ENCODE peak calls at places on chromosomes 12 and 14, in eight cellular contexts. B, K, N, V, E, L, J and I are unnamed samples. For H3K4me1 and H3K36me3, the result is how much of the 10 kb centered on the place peaks cover.

GRCh38 chr14:23358553-23359166 is 6.0 kb upstream of the SLC22A17 start:
- DNase-seq in B (no peak), K (no peak), N (no peak), L (no peak), E (no peak), J (no peak), V (no peak), I (no peak)

GRCh38 chr14:22852599-22852939 is 16.2 kb downstream of the MMP14 start:
- DNase-seq in E (no peak), K (no peak), N (no peak), J (no peak), V (peak), L (no peak), B (no peak), I (no peak)

GRCh38 chr12:66674495-66675122 is 4.3 kb downstream of the GRIP1 start:
- DNase-seq in B (no peak), K (no peak), E (no peak), J (no peak), V (no peak), N (no peak), L (no peak), I (no peak)

GRCh38 chr12:129870796-129871195 is 33.0 kb downstream of the TMEM132D start:
- DNase-seq in K (no peak), V (no peak), L (no peak), E (no peak), N (no peak), B (no peak), J (no peak), I (no peak)

GRCh38 chr12:24418157-24418556 is 468.7 kb upstream of the SOX5 start:
- DNase-seq in L (no peak), B (no peak), J (no peak), E (no peak), V (no peak), K (no peak), N (no peak), I (no peak)

GRCh38 chr14:103418508-103418818 is 33.2 kb downstream of the MARK3 start:
- DNase-seq in E (no peak), B (no peak), N (no peak), J (no peak), V (no peak), K (no peak), L (no peak), I (no peak)

GRCh38 chr14:40122978-40123648 is 690.9 kb upstream of the FBXO33 start:
- DNase-seq in V (no peak), J (no peak), N (no peak), L (no peak), E (no peak), B (no peak), K (no peak), I (no peak)

GRCh38 chr12:112381421-112381897 is 772 bp downstream of the HECTD4 start:
- DNase-seq in B (no peak), E (peak), J (no peak), N (peak), K (no peak), V (no peak), L (no peak), I (peak)

GRCh38 chr12:57476993-57477709 is 2.5 kb downstream of the ARHGAP9 start:
- DNase-seq in V (no peak), L (no peak), E (no peak), J (no peak), B (no peak), K (no peak), N (no peak), I (no peak)

GRCh38 chr12:57474862-57475261 is 4.8 kb downstream of the ARHGAP9 start:
- DNase-seq in E (no peak), N (no peak), B (no peak), L (no peak), K (no peak), V (no peak), J (no peak), I (peak)

GRCh38 chr12:57475271-57476161 is 4.2 kb downstream of the ARHGAP9 start:
- DNase-seq in J (peak), K (peak), N (no peak), V (no peak), E (no peak), B (no peak), L (peak), I (peak)

GRCh38 chr12:57477710-57478681 is 1.7 kb downstream of the ARHGAP9 start:
- DNase-seq in B (no peak), K (no peak), L (no peak), V (no peak), J (no peak), N (no peak), E (no peak), I (no peak)

DNA sequence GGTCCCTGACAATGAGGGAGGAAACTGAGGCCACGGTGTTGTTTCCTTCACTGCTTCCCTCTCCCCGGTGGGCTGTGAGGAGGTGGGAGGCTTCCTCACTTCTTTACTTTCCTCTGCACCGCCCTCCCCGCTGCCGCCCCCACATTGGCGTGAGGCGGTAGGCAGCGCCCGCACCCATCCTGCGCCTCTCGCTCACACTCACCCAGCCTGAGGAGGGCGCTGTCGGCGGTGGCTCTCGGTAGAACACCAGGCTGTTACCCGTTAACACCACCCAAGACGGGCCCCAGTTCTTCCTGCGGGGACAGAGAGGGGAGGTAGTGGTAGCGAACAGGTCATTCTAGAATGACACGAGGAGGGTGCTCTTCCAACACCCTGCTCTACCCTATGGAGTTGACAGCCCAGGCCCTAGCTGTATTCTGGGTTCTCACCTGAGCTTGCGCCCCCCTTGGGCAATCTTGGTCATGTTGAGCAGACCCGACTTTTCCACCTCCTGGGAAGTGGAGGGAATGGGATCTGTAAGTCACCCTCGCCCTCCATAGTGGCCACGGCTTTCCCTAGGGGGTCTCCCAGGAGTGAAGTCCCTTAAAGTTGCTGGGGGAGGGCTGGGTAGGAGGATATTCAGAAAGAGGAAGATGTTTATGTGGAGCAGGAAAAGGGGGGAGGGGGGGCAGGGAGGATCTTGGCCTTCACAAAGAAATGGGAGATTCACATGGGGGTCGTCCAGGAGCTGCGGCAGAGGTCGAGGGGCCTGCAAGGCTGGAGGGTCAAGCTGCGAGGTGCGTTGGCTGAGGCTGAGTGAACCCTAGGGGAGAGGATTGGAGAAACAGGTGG is 3.3 kb downstream of the ARHGAP9 start:
- DNase-seq in K (no peak), E (no peak), L (peak), N (peak), J (no peak), B (no peak), V (no peak), I (peak)
- H3K4me1 ChIP-seq in K (under half), E (under half), L (under half), N (under half), J (under half), B (under half), V (under half), I (under half)

GRCh38 chr14:78835909-78836308 is 665.7 kb downstream of the NRXN3 start:
- DNase-seq in E (no peak), N (no peak), K (no peak), B (no peak), V (no peak), L (no peak), J (no peak), I (no peak)

GRCh38 chr14:78840898-78841297 is 670.7 kb downstream of the NRXN3 start:
- DNase-seq in L (no peak), B (no peak), E (no peak), J (no peak), K (no peak), N (no peak), V (no peak), I (no peak)

GRCh38 chr14:78835052-78835451 is 664.9 kb downstream of the NRXN3 start:
- DNase-seq in E (no peak), V (no peak), L (no peak), N (no peak), J (no peak), B (no peak), K (peak), I (no peak)

GRCh38 chr14:78836777-78837176 is 666.6 kb downstream of the NRXN3 start:
- DNase-seq in V (peak), L (peak), J (no peak), B (no peak), N (peak), K (peak), E (peak), I (no peak)
- TF ChIP-seq CTCF in V (peak), L (peak), J (peak), B (no peak), N (peak), K (peak), E (peak), I (peak)

GRCh38 chr12:89636054-89636775 is 72.4 kb downstream of the ATP2B1 start:
- DNase-seq in E (no peak), B (no peak), V (no peak), L (no peak), J (no peak), K (no peak), N (no peak), I (no peak)

GRCh38 chr12:89634508-89634907 is 74.1 kb downstream of the ATP2B1 start:
- DNase-seq in K (no peak), L (no peak), B (no peak), J (no peak), V (no peak), E (no peak), N (no peak), I (no peak)

GRCh38 chr12:89632778-89633177 is 75.9 kb downstream of the ATP2B1 start:
- DNase-seq in N (no peak), K (no peak), B (no peak), J (no peak), L (no peak), E (no peak), V (no peak), I (no peak)

DNA sequence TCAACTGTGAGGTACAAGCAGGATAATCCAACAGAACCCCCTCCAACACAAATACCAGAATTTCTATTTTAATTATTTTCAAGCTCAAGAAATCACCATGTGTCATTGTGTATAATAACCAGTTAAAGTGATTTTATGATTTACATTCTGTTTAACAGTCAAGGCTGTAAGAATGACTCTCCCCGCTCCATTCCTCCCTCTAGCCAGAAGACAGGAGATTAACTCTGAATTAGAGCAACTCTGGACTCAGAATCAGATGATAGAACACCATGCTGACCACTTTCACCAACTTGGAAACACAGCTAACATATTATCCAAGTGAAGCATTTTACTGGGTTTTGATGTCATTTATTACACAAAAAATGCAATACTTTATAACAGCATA is 71.9 kb downstream of the ATP2B1 start:
- DNase-seq in B (no peak), J (no peak), K (no peak), L (no peak), V (no peak), N (no peak), E (no peak), I (no peak)
- H3K36me3 ChIP-seq in B (under half), J (under half), K (under half), L (under half), V (under half), N (under half), E (under half), I (under half)

DNA sequence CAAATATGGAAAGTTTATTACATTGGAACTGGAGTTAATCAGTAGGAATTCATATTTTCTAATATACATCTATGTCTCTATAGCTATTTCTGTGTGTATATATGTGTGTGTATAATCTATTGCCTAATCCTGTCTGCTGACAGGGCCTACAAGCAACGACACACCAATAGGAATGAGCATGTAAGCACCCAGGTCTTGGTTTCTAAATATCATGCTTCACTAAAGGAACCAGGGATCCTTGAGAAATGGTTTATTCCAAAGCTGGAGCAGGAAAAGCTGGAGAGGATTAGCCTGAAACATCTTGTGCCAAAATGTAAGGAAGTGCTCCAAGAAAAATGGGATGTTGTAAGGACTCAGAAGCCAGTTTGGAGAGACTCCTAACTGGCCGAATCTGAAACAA is 29.3 kb upstream of the LGALS3 start:
- DNase-seq in V (peak), J (peak), K (no peak), E (no peak), B (no peak), N (no peak), L (no peak), I (no peak)
- H3K4me1 ChIP-seq in V (under half), J (under half), K (under half), E (under half), B (half or more), N (half or more), L (under half), I (under half)

DNA sequence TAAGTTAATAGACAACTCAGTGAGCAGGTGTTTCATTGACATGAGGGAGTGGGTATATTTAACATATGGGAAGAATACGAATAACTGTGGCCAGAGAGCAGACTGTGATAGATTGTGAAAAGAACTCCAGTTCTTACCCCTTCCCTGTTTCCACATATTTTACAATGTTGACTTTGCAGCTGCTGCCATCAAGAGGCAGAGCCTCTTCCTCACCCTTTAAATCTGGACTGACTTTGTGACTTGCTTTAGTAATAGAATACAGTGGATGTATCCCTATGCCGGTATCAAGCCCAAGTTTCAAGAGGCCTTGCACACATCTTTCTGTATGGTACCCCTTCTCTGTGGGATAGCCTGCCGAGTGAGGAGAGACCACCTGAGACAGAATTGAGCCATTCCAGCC is 356.7 kb downstream of the ETNK1 start:
- DNase-seq in L (peak), K (peak), E (no peak), J (no peak), N (no peak), V (no peak), B (no peak), I (no peak)
- TF ChIP-seq CTCF in L (no peak), K (peak), E (no peak), J (no peak), N (no peak), V (no peak), B (no peak), I (peak)

DNA sequence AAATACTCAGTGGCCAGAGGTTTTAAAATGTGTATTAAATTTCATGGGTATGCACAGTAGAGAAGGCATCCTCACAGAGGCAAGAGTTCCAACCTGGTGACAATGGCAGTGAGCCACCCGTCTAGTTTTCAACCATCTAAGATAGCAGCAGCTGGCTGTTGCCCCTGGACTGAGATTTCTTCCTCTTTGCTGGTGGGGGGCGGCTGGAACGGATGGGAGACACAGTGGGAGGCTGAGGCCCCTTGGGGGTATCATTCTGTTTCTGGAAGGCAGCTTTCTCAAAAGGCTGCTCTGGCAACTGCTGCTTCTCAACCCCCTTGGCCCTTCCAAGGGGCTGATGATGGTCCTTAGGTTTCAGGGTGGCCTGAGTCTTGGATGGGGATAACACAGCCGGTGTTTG is 1.0 kb upstream of the IFFO1 start:
- DNase-seq in E (no peak), K (no peak), J (no peak), V (no peak), N (no peak), B (no peak), L (no peak), I (peak)
- H3K36me3 ChIP-seq in E (under half), K (under half), J (under half), V (under half), N (under half), B (under half), L (under half), I (under half)

GRCh38 chr12:53299454-53300180 is at the start of gene MYG1:
- DNase-seq in N (peak), E (peak), B (peak), L (peak), K (peak), V (peak), J (peak), I (peak)
- H3K4me1 ChIP-seq in N (half or more), E (under half), B (under half), L (under half), K (under half), V (under half), J (half or more), I (under half)